ENCODE peak calls at places on chromosome 5, in nine cellular contexts. One of them, this sample, is unnamed.

GRCh38 chr5:32444946-32445758 is 612 bp upstream of the ZFR start:
- DNase-seq in colonic mucosa: no peak
- DNase-seq in Calu3: no peak
- DNase-seq in lung: no peak
- DNase-seq in bronchial epithelial cell: no peak
- DNase-seq in mucosa of descending colon: no peak
- DNase-seq in left ventricle myocardium inferior: no peak
- DNase-seq in neural crest cell: no peak
- DNase-seq in fibroblast of lung: no peak
- DNase-seq in this sample: no peak

GRCh38 chr5:120644516-120644915 is 180.4 kb downstream of the PRR16 start:
- DNase-seq in bronchial epithelial cell: peak
- DNase-seq in neural crest cell: no peak
- DNase-seq in lung: no peak
- DNase-seq in fibroblast of lung: peak
- DNase-seq in left ventricle myocardium inferior: no peak
- DNase-seq in Calu3: no peak
- DNase-seq in mucosa of descending colon: no peak
- DNase-seq in colonic mucosa: no peak
- DNase-seq in this sample: peak

GRCh38 chr5:78557601-78558000 is 91.0 kb downstream of the LHFPL2 start:
- DNase-seq in colonic mucosa: no peak
- DNase-seq in fibroblast of lung: no peak
- DNase-seq in neural crest cell: no peak
- DNase-seq in mucosa of descending colon: no peak
- DNase-seq in left ventricle myocardium inferior: no peak
- DNase-seq in Calu3: no peak
- DNase-seq in bronchial epithelial cell: no peak
- DNase-seq in lung: no peak
- DNase-seq in this sample: no peak

GRCh38 chr5:167608708-167609272 is 682.7 kb upstream of the WWC1 start:
- DNase-seq in Calu3: no peak
- DNase-seq in left ventricle myocardium inferior: no peak
- DNase-seq in bronchial epithelial cell: peak
- DNase-seq in neural crest cell: no peak
- DNase-seq in colonic mucosa: no peak
- DNase-seq in mucosa of descending colon: no peak
- DNase-seq in lung: no peak
- DNase-seq in fibroblast of lung: no peak
- DNase-seq in this sample: no peak

GRCh38 chr5:65808818-65809217 is 86.8 kb downstream of the NLN start:
- DNase-seq in left ventricle myocardium inferior: no peak
- DNase-seq in mucosa of descending colon: no peak
- DNase-seq in fibroblast of lung: peak
- DNase-seq in Calu3: no peak
- DNase-seq in neural crest cell: no peak
- DNase-seq in colonic mucosa: no peak
- DNase-seq in bronchial epithelial cell: peak
- DNase-seq in lung: no peak
- DNase-seq in this sample: peak

GRCh38 chr5:26024774-26025173 is 1013.6 kb downstream of the CDH9 start:
- DNase-seq in lung: no peak
- DNase-seq in mucosa of descending colon: no peak
- DNase-seq in Calu3: no peak
- DNase-seq in fibroblast of lung: no peak
- DNase-seq in bronchial epithelial cell: no peak
- DNase-seq in neural crest cell: no peak
- DNase-seq in colonic mucosa: no peak
- DNase-seq in left ventricle myocardium inferior: no peak
- DNase-seq in this sample: peak

GRCh38 chr5:112366987-112367386 is 52.1 kb downstream of the EPB41L4A start:
- DNase-seq in left ventricle myocardium inferior: no peak
- DNase-seq in fibroblast of lung: no peak
- DNase-seq in mucosa of descending colon: peak
- DNase-seq in bronchial epithelial cell: peak
- DNase-seq in Calu3: peak
- DNase-seq in lung: no peak
- DNase-seq in colonic mucosa: no peak
- DNase-seq in neural crest cell: no peak
- DNase-seq in this sample: peak

GRCh38 chr5:31187591-31187990 is 5.9 kb upstream of the CDH6 start:
- DNase-seq in lung: no peak
- DNase-seq in mucosa of descending colon: no peak
- DNase-seq in neural crest cell: no peak
- DNase-seq in left ventricle myocardium inferior: no peak
- DNase-seq in fibroblast of lung: peak
- DNase-seq in bronchial epithelial cell: no peak
- DNase-seq in Calu3: no peak
- DNase-seq in colonic mucosa: no peak
- DNase-seq in this sample: no peak

GRCh38 chr5:119828536-119828935 is 199.2 kb downstream of the FAM170A start:
- DNase-seq in mucosa of descending colon: no peak
- DNase-seq in fibroblast of lung: no peak
- DNase-seq in lung: no peak
- DNase-seq in left ventricle myocardium inferior: no peak
- DNase-seq in Calu3: no peak
- DNase-seq in neural crest cell: no peak
- DNase-seq in bronchial epithelial cell: no peak
- DNase-seq in colonic mucosa: no peak
- DNase-seq in this sample: no peak

GRCh38 chr5:12125895-12126294 is 221.6 kb upstream of the CTNND2 start:
- DNase-seq in mucosa of descending colon: no peak
- DNase-seq in colonic mucosa: no peak
- DNase-seq in fibroblast of lung: no peak
- DNase-seq in left ventricle myocardium inferior: no peak
- DNase-seq in neural crest cell: no peak
- DNase-seq in lung: no peak
- DNase-seq in bronchial epithelial cell: no peak
- DNase-seq in Calu3: no peak
- DNase-seq in this sample: no peak

GRCh38 chr5:171675511-171675910 is 110.1 kb upstream of the SMIM23 start:
- DNase-seq in colonic mucosa: no peak
- DNase-seq in bronchial epithelial cell: no peak
- DNase-seq in lung: no peak
- DNase-seq in Calu3: no peak
- DNase-seq in left ventricle myocardium inferior: no peak
- DNase-seq in mucosa of descending colon: no peak
- DNase-seq in neural crest cell: no peak
- DNase-seq in fibroblast of lung: no peak
- DNase-seq in this sample: no peak

GRCh38 chr5:171630047-171630669 is 155.5 kb upstream of the SMIM23 start:
- DNase-seq in neural crest cell: peak
- DNase-seq in left ventricle myocardium inferior: peak
- DNase-seq in colonic mucosa: peak
- DNase-seq in lung: peak
- DNase-seq in mucosa of descending colon: peak
- DNase-seq in Calu3: peak
- DNase-seq in bronchial epithelial cell: peak
- DNase-seq in fibroblast of lung: peak
- DNase-seq in this sample: no peak

GRCh38 chr5:64592942-64593341 is 87.1 kb downstream of the RGS7BP start:
- DNase-seq in mucosa of descending colon: no peak
- DNase-seq in fibroblast of lung: no peak
- DNase-seq in colonic mucosa: no peak
- DNase-seq in neural crest cell: no peak
- DNase-seq in lung: no peak
- DNase-seq in left ventricle myocardium inferior: no peak
- DNase-seq in bronchial epithelial cell: no peak
- DNase-seq in Calu3: no peak
- DNase-seq in this sample: no peak

GRCh38 chr5:471750-472058 is 28.7 kb downstream of the EXOC3 start:
- DNase-seq in colonic mucosa: no peak
- DNase-seq in Calu3: no peak
- DNase-seq in fibroblast of lung: no peak
- DNase-seq in lung: no peak
- DNase-seq in left ventricle myocardium inferior: no peak
- DNase-seq in mucosa of descending colon: no peak
- DNase-seq in bronchial epithelial cell: no peak
- DNase-seq in neural crest cell: no peak
- DNase-seq in this sample: no peak

GRCh38 chr5:142181547-142182191 is 73.1 kb downstream of the NDFIP1 start:
- DNase-seq in bronchial epithelial cell: no peak
- DNase-seq in colonic mucosa: no peak
- DNase-seq in neural crest cell: no peak
- DNase-seq in mucosa of descending colon: no peak
- DNase-seq in left ventricle myocardium inferior: no peak
- DNase-seq in fibroblast of lung: no peak
- DNase-seq in lung: no peak
- DNase-seq in Calu3: no peak
- DNase-seq in this sample: no peak

GRCh38 chr5:152314196-152314829 is 90.8 kb downstream of the NMUR2 start:
- DNase-seq in bronchial epithelial cell: no peak
- DNase-seq in colonic mucosa: no peak
- DNase-seq in Calu3: no peak
- DNase-seq in mucosa of descending colon: no peak
- DNase-seq in lung: no peak
- DNase-seq in fibroblast of lung: no peak
- DNase-seq in neural crest cell: no peak
- DNase-seq in left ventricle myocardium inferior: no peak
- DNase-seq in this sample: no peak

GRCh38 chr5:148297695-148298094 is 14.5 kb upstream of the SPINK7 start:
- DNase-seq in neural crest cell: no peak
- DNase-seq in Calu3: no peak
- DNase-seq in lung: no peak
- DNase-seq in fibroblast of lung: no peak
- DNase-seq in mucosa of descending colon: no peak
- DNase-seq in left ventricle myocardium inferior: no peak
- DNase-seq in colonic mucosa: no peak
- DNase-seq in bronchial epithelial cell: peak
- DNase-seq in this sample: peak

GRCh38 chr5:2902186-2902585 is 150.7 kb upstream of the IRX2 start:
- DNase-seq in bronchial epithelial cell: no peak
- DNase-seq in lung: peak
- DNase-seq in neural crest cell: no peak
- DNase-seq in Calu3: no peak
- DNase-seq in colonic mucosa: no peak
- DNase-seq in mucosa of descending colon: no peak
- DNase-seq in fibroblast of lung: no peak
- DNase-seq in left ventricle myocardium inferior: no peak
- DNase-seq in this sample: no peak

GRCh38 chr5:9437741-9438240 is 108.1 kb downstream of the SEMA5A start:
- DNase-seq in left ventricle myocardium inferior: no peak
- DNase-seq in lung: no peak
- DNase-seq in neural crest cell: no peak
- DNase-seq in Calu3: no peak
- DNase-seq in bronchial epithelial cell: peak
- DNase-seq in colonic mucosa: no peak
- DNase-seq in fibroblast of lung: peak
- DNase-seq in mucosa of descending colon: no peak
- DNase-seq in this sample: no peak

GRCh38 chr5:79329453-79329852 is 93.5 kb downstream of the JMY start:
- DNase-seq in bronchial epithelial cell: no peak
- DNase-seq in colonic mucosa: no peak
- DNase-seq in Calu3: no peak
- DNase-seq in fibroblast of lung: peak
- DNase-seq in left ventricle myocardium inferior: no peak
- DNase-seq in mucosa of descending colon: no peak
- DNase-seq in lung: no peak
- DNase-seq in neural crest cell: no peak
- DNase-seq in this sample: no peak

GRCh38 chr5:151223447-151224264 is at the start of gene CCDC69:
- DNase-seq in mucosa of descending colon: peak
- DNase-seq in bronchial epithelial cell: peak
- DNase-seq in colonic mucosa: peak
- DNase-seq in neural crest cell: peak
- DNase-seq in Calu3: peak
- DNase-seq in fibroblast of lung: peak
- DNase-seq in left ventricle myocardium inferior: peak
- DNase-seq in lung: peak
- DNase-seq in this sample: peak

GRCh38 chr5:164722702-164723101 is 1217.3 kb downstream of the MAT2B start:
- DNase-seq in neural crest cell: no peak
- DNase-seq in colonic mucosa: no peak
- DNase-seq in lung: no peak
- DNase-seq in fibroblast of lung: no peak
- DNase-seq in left ventricle myocardium inferior: no peak
- DNase-seq in bronchial epithelial cell: no peak
- DNase-seq in Calu3: no peak
- DNase-seq in mucosa of descending colon: no peak
- DNase-seq in this sample: no peak

GRCh38 chr5:1555011-1555807 is 31.4 kb upstream of the LPCAT1 start:
- DNase-seq in neural crest cell: no peak
- DNase-seq in Calu3: peak
- DNase-seq in mucosa of descending colon: no peak
- DNase-seq in colonic mucosa: peak
- DNase-seq in left ventricle myocardium inferior: no peak
- DNase-seq in lung: peak
- DNase-seq in fibroblast of lung: peak
- DNase-seq in bronchial epithelial cell: peak
- DNase-seq in this sample: peak
- TF ChIP-seq CTCF in neural crest cell: no peak
- TF ChIP-seq CTCF in Calu3: peak
- TF ChIP-seq CTCF in mucosa of descending colon: no peak
- TF ChIP-seq CTCF in colonic mucosa: no peak
- TF ChIP-seq CTCF in left ventricle myocardium inferior: no peak
- TF ChIP-seq CTCF in lung: no peak
- TF ChIP-seq CTCF in fibroblast of lung: no peak
- TF ChIP-seq CTCF in bronchial epithelial cell: no peak
- TF ChIP-seq CTCF in this sample: no peak

DNA sequence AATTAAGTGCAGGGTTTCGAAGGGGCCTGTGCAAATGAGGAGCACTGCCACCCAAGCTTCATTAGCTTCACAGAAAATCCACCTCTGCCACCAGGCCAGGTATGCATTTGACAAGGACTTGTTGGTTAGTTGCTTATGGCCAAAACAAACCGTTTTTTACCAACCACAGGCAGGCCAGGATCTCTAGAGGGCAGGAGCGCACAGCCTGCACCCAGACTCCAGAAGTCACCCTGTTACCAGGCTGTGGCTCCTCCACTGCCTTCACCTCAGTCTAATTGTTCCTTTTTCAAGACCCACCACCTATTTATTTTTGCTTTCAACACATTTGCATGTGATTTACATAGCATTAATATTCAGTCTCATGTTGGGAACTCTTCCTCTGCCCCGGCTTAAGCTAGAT is 78.3 kb upstream of the HSPA9 start:
- DNase-seq in fibroblast of lung: no peak
- DNase-seq in left ventricle myocardium inferior: no peak
- DNase-seq in lung: no peak
- DNase-seq in neural crest cell: no peak
- DNase-seq in colonic mucosa: no peak
- DNase-seq in bronchial epithelial cell: peak
- DNase-seq in mucosa of descending colon: no peak
- DNase-seq in Calu3: peak
- DNase-seq in this sample: peak
- TF ChIP-seq CTCF in fibroblast of lung: peak
- TF ChIP-seq CTCF in left ventricle myocardium inferior: peak
- TF ChIP-seq CTCF in lung: no peak
- TF ChIP-seq CTCF in neural crest cell: no peak
- TF ChIP-seq CTCF in colonic mucosa: no peak
- TF ChIP-seq CTCF in bronchial epithelial cell: peak
- TF ChIP-seq CTCF in mucosa of descending colon: no peak
- TF ChIP-seq CTCF in Calu3: peak
- TF ChIP-seq CTCF in this sample: peak

GRCh38 chr5:139974661-139975060 is 68.4 kb downstream of the NRG2 start:
- DNase-seq in Calu3: no peak
- DNase-seq in fibroblast of lung: no peak
- DNase-seq in bronchial epithelial cell: no peak
- DNase-seq in lung: no peak
- DNase-seq in left ventricle myocardium inferior: no peak
- DNase-seq in colonic mucosa: no peak
- DNase-seq in neural crest cell: no peak
- DNase-seq in mucosa of descending colon: no peak
- DNase-seq in this sample: no peak
- TF ChIP-seq CTCF in Calu3: no peak
- TF ChIP-seq CTCF in fibroblast of lung: no peak
- TF ChIP-seq CTCF in bronchial epithelial cell: no peak
- TF ChIP-seq CTCF in lung: no peak
- TF ChIP-seq CTCF in left ventricle myocardium inferior: no peak
- TF ChIP-seq CTCF in colonic mucosa: no peak
- TF ChIP-seq CTCF in neural crest cell: no peak
- TF ChIP-seq CTCF in mucosa of descending colon: no peak
- TF ChIP-seq CTCF in this sample: no peak

GRCh38 chr5:141149812-141150211 is at the start of gene PCDHB6:
- DNase-seq in Calu3: no peak
- DNase-seq in mucosa of descending colon: no peak
- DNase-seq in lung: no peak
- DNase-seq in bronchial epithelial cell: peak
- DNase-seq in fibroblast of lung: no peak
- DNase-seq in left ventricle myocardium inferior: no peak
- DNase-seq in neural crest cell: no peak
- DNase-seq in colonic mucosa: no peak
- DNase-seq in this sample: peak
- TF ChIP-seq CTCF in Calu3: no peak
- TF ChIP-seq CTCF in mucosa of descending colon: no peak
- TF ChIP-seq CTCF in lung: no peak
- TF ChIP-seq CTCF in bronchial epithelial cell: no peak
- TF ChIP-seq CTCF in fibroblast of lung: no peak
- TF ChIP-seq CTCF in left ventricle myocardium inferior: no peak
- TF ChIP-seq CTCF in neural crest cell: no peak
- TF ChIP-seq CTCF in colonic mucosa: no peak
- TF ChIP-seq CTCF in this sample: no peak

This sample was measured in MCF 10A.